ENCODE peak calls at places on chromosomes 11 and 22, in five cellular contexts. One of them, this sample, is unnamed.

GRCh38 chr11:60703374-60703773 is 4.0 kb downstream of the MS4A8 start:
- DNase-seq in transverse colon: no peak
- DNase-seq in endothelial cell of umbilical vein: no peak
- DNase-seq in heart left ventricle: no peak
- DNase-seq in esophagus squamous epithelium: no peak
- DNase-seq in this sample: no peak

GRCh38 chr22:22556995-22557925 is 1.8 kb downstream of the PRAME start:
- DNase-seq in esophagus squamous epithelium: no peak
- DNase-seq in endothelial cell of umbilical vein: no peak
- DNase-seq in heart left ventricle: no peak
- DNase-seq in transverse colon: no peak
- DNase-seq in this sample: no peak

GRCh38 chr11:64558065-64558745 is 32.8 kb upstream of the SLC22A12 start:
- DNase-seq in endothelial cell of umbilical vein: no peak
- DNase-seq in esophagus squamous epithelium: no peak
- DNase-seq in transverse colon: no peak
- DNase-seq in heart left ventricle: no peak
- DNase-seq in this sample: no peak

GRCh38 chr11:64765291-64765803 is 5.6 kb upstream of the PYGM start:
- DNase-seq in esophagus squamous epithelium: no peak
- DNase-seq in transverse colon: no peak
- DNase-seq in endothelial cell of umbilical vein: no peak
- DNase-seq in heart left ventricle: no peak
- DNase-seq in this sample: no peak

GRCh38 chr11:8016396-8016949 is 29.3 kb downstream of the EIF3F start:
- DNase-seq in transverse colon: no peak
- DNase-seq in esophagus squamous epithelium: no peak
- DNase-seq in endothelial cell of umbilical vein: no peak
- DNase-seq in heart left ventricle: no peak
- DNase-seq in this sample: no peak

GRCh38 chr11:86608251-86608799 is 64.1 kb downstream of the ME3 start:
- DNase-seq in esophagus squamous epithelium: no peak
- DNase-seq in heart left ventricle: peak; percentile 70
- DNase-seq in transverse colon: peak; percentile 75
- DNase-seq in endothelial cell of umbilical vein: peak; percentile 91
- DNase-seq in this sample: peak; percentile 73

GRCh38 chr11:47106839-47107520 is 69.7 kb downstream of the ARFGAP2 start:
- DNase-seq in transverse colon: no peak
- DNase-seq in endothelial cell of umbilical vein: no peak
- DNase-seq in esophagus squamous epithelium: no peak
- DNase-seq in heart left ventricle: no peak
- DNase-seq in this sample: no peak

GRCh38 chr11:44223261-44223660 is 86.7 kb downstream of the ALX4 start:
- DNase-seq in heart left ventricle: no peak
- DNase-seq in transverse colon: no peak
- DNase-seq in esophagus squamous epithelium: no peak
- DNase-seq in endothelial cell of umbilical vein: no peak
- DNase-seq in this sample: no peak

GRCh38 chr11:131691558-131692041 is 321.2 kb downstream of the NTM start:
- DNase-seq in heart left ventricle: no peak
- DNase-seq in transverse colon: no peak
- DNase-seq in esophagus squamous epithelium: no peak
- DNase-seq in endothelial cell of umbilical vein: peak; percentile 34
- DNase-seq in this sample: peak; percentile 13

GRCh38 chr11:37504066-37504611 is 906.1 kb upstream of the RAG2 start:
- DNase-seq in transverse colon: no peak
- DNase-seq in heart left ventricle: no peak
- DNase-seq in endothelial cell of umbilical vein: no peak
- DNase-seq in esophagus squamous epithelium: no peak
- DNase-seq in this sample: no peak

GRCh38 chr11:115912484-115912945 is 408.3 kb upstream of the CADM1 start:
- DNase-seq in endothelial cell of umbilical vein: no peak
- DNase-seq in transverse colon: no peak
- DNase-seq in heart left ventricle: no peak
- DNase-seq in esophagus squamous epithelium: no peak
- DNase-seq in this sample: no peak

GRCh38 chr11:64868904-64869570 is 9.4 kb downstream of the EHD1 start:
- DNase-seq in heart left ventricle: no peak
- DNase-seq in esophagus squamous epithelium: no peak
- DNase-seq in endothelial cell of umbilical vein: peak; percentile 94
- DNase-seq in transverse colon: no peak
- DNase-seq in this sample: no peak

GRCh38 chr11:63761870-63762661 is 6.5 kb downstream of the ZFTA start:
- DNase-seq in transverse colon: peak; percentile 14
- DNase-seq in endothelial cell of umbilical vein: no peak
- DNase-seq in esophagus squamous epithelium: no peak
- DNase-seq in heart left ventricle: peak; percentile 41
- DNase-seq in this sample: no peak

GRCh38 chr11:36399236-36399635 is 103.1 kb downstream of the PRR5L start:
- DNase-seq in endothelial cell of umbilical vein: no peak
- DNase-seq in esophagus squamous epithelium: no peak
- DNase-seq in transverse colon: no peak
- DNase-seq in heart left ventricle: no peak
- DNase-seq in this sample: no peak

GRCh38 chr11:41522899-41523672 is 63.6 kb upstream of the LRRC4C start:
- DNase-seq in esophagus squamous epithelium: no peak
- DNase-seq in transverse colon: no peak
- DNase-seq in endothelial cell of umbilical vein: no peak
- DNase-seq in heart left ventricle: no peak
- DNase-seq in this sample: no peak

GRCh38 chr11:123221074-123221473 is 26.0 kb upstream of the CLMP start:
- DNase-seq in transverse colon: peak; percentile 29
- DNase-seq in esophagus squamous epithelium: no peak
- DNase-seq in endothelial cell of umbilical vein: no peak
- DNase-seq in heart left ventricle: no peak
- DNase-seq in this sample: no peak
- TF ChIP-seq POLR2A in transverse colon: no peak
- TF ChIP-seq POLR2A in esophagus squamous epithelium: no peak
- TF ChIP-seq POLR2A in endothelial cell of umbilical vein: no peak
- TF ChIP-seq POLR2A in heart left ventricle: no peak
- TF ChIP-seq POLR2A in this sample: no peak

GRCh38 chr11:73271936-73272679 is at the start of gene P2RY6:
- DNase-seq in esophagus squamous epithelium: no peak
- DNase-seq in transverse colon: peak; percentile 50
- DNase-seq in heart left ventricle: peak; percentile 45
- DNase-seq in endothelial cell of umbilical vein: no peak
- DNase-seq in this sample: peak; percentile 9
- TF ChIP-seq POLR2A in esophagus squamous epithelium: no peak
- TF ChIP-seq POLR2A in transverse colon: peak; percentile 31
- TF ChIP-seq POLR2A in heart left ventricle: no peak
- TF ChIP-seq POLR2A in endothelial cell of umbilical vein: no peak
- TF ChIP-seq POLR2A in this sample: no peak

GRCh38 chr11:68362801-68363379 is 50.5 kb downstream of the LRP5 start:
- DNase-seq in esophagus squamous epithelium: no peak
- DNase-seq in transverse colon: no peak
- DNase-seq in heart left ventricle: no peak
- DNase-seq in endothelial cell of umbilical vein: no peak
- DNase-seq in this sample: no peak

GRCh38 chr11:68365943-68366435 is 53.6 kb downstream of the LRP5 start:
- DNase-seq in esophagus squamous epithelium: no peak
- DNase-seq in heart left ventricle: no peak
- DNase-seq in transverse colon: no peak
- DNase-seq in endothelial cell of umbilical vein: no peak
- DNase-seq in this sample: no peak

GRCh38 chr11:68364581-68364980 is 52.2 kb downstream of the LRP5 start:
- DNase-seq in transverse colon: no peak
- DNase-seq in esophagus squamous epithelium: no peak
- DNase-seq in heart left ventricle: no peak
- DNase-seq in endothelial cell of umbilical vein: no peak
- DNase-seq in this sample: no peak

GRCh38 chr11:68361702-68362101 is 49.3 kb downstream of the LRP5 start:
- DNase-seq in endothelial cell of umbilical vein: no peak
- DNase-seq in heart left ventricle: no peak
- DNase-seq in esophagus squamous epithelium: no peak
- DNase-seq in transverse colon: no peak
- DNase-seq in this sample: no peak

DNA sequence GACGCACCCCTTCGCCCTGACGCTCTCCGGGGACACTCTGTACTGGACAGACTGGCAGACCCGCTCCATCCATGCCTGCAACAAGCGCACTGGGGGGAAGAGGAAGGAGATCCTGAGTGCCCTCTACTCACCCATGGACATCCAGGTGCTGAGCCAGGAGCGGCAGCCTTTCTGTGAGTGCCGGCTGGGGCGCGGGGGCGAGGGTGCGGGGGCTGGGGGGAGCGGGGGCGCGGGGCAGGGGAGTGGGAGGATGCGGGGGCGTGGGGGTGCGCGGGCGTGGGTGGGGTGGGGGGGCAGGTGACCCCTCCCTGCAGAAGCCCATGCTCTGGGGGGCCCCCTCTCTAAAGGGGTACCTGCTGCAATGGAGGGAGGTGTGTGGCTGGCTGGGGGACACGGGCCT is 51.4 kb downstream of the LRP5 start:
- DNase-seq in esophagus squamous epithelium: no peak
- DNase-seq in endothelial cell of umbilical vein: no peak
- DNase-seq in heart left ventricle: no peak
- DNase-seq in transverse colon: no peak
- DNase-seq in this sample: no peak
- TF ChIP-seq POLR2A in esophagus squamous epithelium: no peak
- TF ChIP-seq POLR2A in endothelial cell of umbilical vein: no peak
- TF ChIP-seq POLR2A in heart left ventricle: no peak
- TF ChIP-seq POLR2A in transverse colon: no peak
- TF ChIP-seq POLR2A in this sample: no peak

GRCh38 chr22:36510384-36510783 is 3.5 kb upstream of the FOXRED2 start:
- DNase-seq in transverse colon: no peak
- DNase-seq in heart left ventricle: no peak
- DNase-seq in esophagus squamous epithelium: no peak
- DNase-seq in endothelial cell of umbilical vein: no peak
- DNase-seq in this sample: peak; percentile 28

GRCh38 chr22:36507518-36508010 is 724 bp upstream of the FOXRED2 start:
- DNase-seq in transverse colon: no peak
- DNase-seq in esophagus squamous epithelium: no peak
- DNase-seq in endothelial cell of umbilical vein: no peak
- DNase-seq in heart left ventricle: no peak
- DNase-seq in this sample: no peak

GRCh38 chr22:36510966-36511881 is 4.4 kb upstream of the FOXRED2 start:
- DNase-seq in transverse colon: peak; percentile 34
- DNase-seq in endothelial cell of umbilical vein: peak; percentile 52
- DNase-seq in esophagus squamous epithelium: no peak
- DNase-seq in heart left ventricle: no peak
- DNase-seq in this sample: peak; percentile 58

GRCh38 chr22:36505998-36506635 is 723 bp downstream of the FOXRED2 start:
- DNase-seq in endothelial cell of umbilical vein: no peak
- DNase-seq in heart left ventricle: no peak
- DNase-seq in transverse colon: peak; percentile 13
- DNase-seq in esophagus squamous epithelium: no peak
- DNase-seq in this sample: peak; percentile 51

DNA sequence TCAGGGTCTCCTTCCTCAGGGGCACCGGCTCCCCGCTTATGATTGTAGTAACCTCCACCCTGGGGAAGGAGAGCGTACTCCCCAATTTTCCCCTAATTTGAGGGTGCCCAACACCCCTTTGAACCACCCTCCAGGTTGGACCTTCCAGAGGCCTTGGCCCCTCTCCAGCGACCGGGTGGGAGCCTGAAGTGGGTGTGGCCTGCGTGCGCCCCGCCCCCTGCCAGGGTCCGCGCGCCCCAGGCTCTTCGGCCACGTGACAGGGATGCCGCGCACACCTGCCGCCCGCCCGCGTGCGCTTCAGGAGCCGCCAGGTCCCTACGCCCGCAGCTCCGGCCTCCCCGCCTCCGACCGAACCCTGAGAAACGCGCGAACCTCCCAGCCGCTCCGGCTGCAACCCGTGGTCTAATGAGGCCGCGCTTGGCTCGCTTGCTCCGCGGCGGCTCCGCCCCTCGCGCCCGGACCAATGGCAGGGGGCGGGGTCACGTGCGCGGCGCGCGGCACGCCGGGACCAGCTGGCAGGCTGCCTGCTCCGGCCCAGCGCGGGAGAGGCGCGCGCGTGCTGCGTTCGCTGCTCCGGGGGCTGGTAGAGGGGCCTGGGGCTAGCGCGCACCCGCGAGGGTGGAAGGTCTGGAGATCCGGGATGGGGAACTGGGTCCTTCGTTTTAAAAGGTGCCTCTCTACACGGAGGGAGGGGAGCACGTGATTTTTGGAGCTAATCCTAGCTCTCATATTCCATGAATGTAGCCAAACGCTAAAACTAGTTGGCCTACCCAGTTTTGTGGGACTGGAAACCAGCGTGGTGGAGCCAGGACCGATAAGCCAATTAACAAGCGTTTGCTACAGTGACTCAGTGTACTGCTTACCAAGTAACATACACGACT is at the start of gene FOXRED2:
- DNase-seq in transverse colon: peak; percentile 92
- DNase-seq in esophagus squamous epithelium: peak; percentile 39
- DNase-seq in heart left ventricle: peak; percentile 93
- DNase-seq in endothelial cell of umbilical vein: peak; percentile 82
- DNase-seq in this sample: peak; percentile 96
- TF ChIP-seq POLR2A in transverse colon: peak; percentile 51
- TF ChIP-seq POLR2A in esophagus squamous epithelium: peak; percentile 39
- TF ChIP-seq POLR2A in heart left ventricle: peak; percentile 85
- TF ChIP-seq POLR2A in endothelial cell of umbilical vein: peak; percentile 83
- TF ChIP-seq POLR2A in this sample: peak; percentile 91

DNA sequence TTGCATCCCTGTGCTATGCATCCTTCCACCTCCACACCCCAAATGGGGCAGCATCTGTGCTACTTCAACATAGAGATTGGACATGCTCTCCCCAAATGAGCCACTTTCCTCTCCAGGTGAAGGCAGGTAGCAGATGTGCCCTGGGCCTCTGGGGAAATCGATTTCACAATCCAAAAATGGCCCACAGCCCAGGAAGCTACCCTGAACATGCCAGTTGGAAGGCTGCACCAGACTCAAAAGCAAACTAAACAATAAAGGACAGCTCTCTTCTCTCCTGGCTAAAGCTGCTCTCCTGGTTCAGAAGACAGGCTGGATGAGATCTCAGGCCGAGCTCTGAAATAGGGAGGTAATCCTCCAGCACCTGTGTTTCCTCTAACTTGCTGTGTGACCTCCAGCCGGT is 19.7 kb downstream of the ISX start:
- DNase-seq in heart left ventricle: no peak
- DNase-seq in esophagus squamous epithelium: no peak
- DNase-seq in transverse colon: no peak
- DNase-seq in endothelial cell of umbilical vein: no peak
- DNase-seq in this sample: no peak
- TF ChIP-seq POLR2A in heart left ventricle: no peak
- TF ChIP-seq POLR2A in esophagus squamous epithelium: no peak
- TF ChIP-seq POLR2A in transverse colon: no peak
- TF ChIP-seq POLR2A in endothelial cell of umbilical vein: no peak
- TF ChIP-seq POLR2A in this sample: no peak